ENCODE peak calls at places on chromosome 16, in four cellular contexts. One of them, this sample, is unnamed.

GRCh38 chr16:2985893-2986355 is 5.7 kb upstream of the PKMYT1 start:
- DNase-seq in cardiac fibroblast: no peak
- DNase-seq in psoas muscle: no peak
- DNase-seq in lower lobe of right lung: no peak
- DNase-seq in this sample: no peak

GRCh38 chr16:53087101-53087500 is 32.3 kb downstream of the CHD9 start:
- DNase-seq in cardiac fibroblast: peak; percentile 61
- DNase-seq in psoas muscle: no peak
- DNase-seq in lower lobe of right lung: no peak
- DNase-seq in this sample: no peak

GRCh38 chr16:82344157-82344556 is 174.1 kb upstream of the MPHOSPH6 start:
- DNase-seq in cardiac fibroblast: peak; percentile 2
- DNase-seq in psoas muscle: no peak
- DNase-seq in lower lobe of right lung: no peak
- DNase-seq in this sample: no peak

GRCh38 chr16:3038256-3038655 is 1.5 kb upstream of the BICDL2 start:
- DNase-seq in cardiac fibroblast: no peak
- DNase-seq in psoas muscle: no peak
- DNase-seq in lower lobe of right lung: no peak
- DNase-seq in this sample: no peak

GRCh38 chr16:892536-893255 is 78.1 kb downstream of the LMF1 start:
- DNase-seq in cardiac fibroblast: no peak
- DNase-seq in psoas muscle: peak; percentile 13
- DNase-seq in lower lobe of right lung: no peak
- DNase-seq in this sample: no peak

GRCh38 chr16:87956169-87956770 is 5.0 kb downstream of the BANP start:
- DNase-seq in cardiac fibroblast: peak; percentile 70
- DNase-seq in psoas muscle: no peak
- DNase-seq in lower lobe of right lung: peak; percentile 62
- DNase-seq in this sample: no peak

GRCh38 chr16:57513371-57514102 is 22.8 kb downstream of the CCDC102A start:
- DNase-seq in cardiac fibroblast: no peak
- DNase-seq in psoas muscle: no peak
- DNase-seq in lower lobe of right lung: peak; percentile 79
- DNase-seq in this sample: no peak

GRCh38 chr16:4615389-4616046 is 830 bp upstream of the UBALD1 start:
- DNase-seq in cardiac fibroblast: no peak
- DNase-seq in psoas muscle: no peak
- DNase-seq in lower lobe of right lung: peak; percentile 62
- DNase-seq in this sample: no peak

GRCh38 chr16:79776243-79776884 is 175.8 kb upstream of the MAF start:
- DNase-seq in cardiac fibroblast: peak; percentile 60
- DNase-seq in psoas muscle: peak; percentile 35
- DNase-seq in lower lobe of right lung: peak; percentile 46
- DNase-seq in this sample: no peak

GRCh38 chr16:4309833-4310266 is 6.0 kb upstream of the GLIS2 start:
- DNase-seq in cardiac fibroblast: no peak
- DNase-seq in psoas muscle: peak; percentile 37
- DNase-seq in lower lobe of right lung: peak; percentile 81
- DNase-seq in this sample: peak; percentile 95

GRCh38 chr16:57358527-57359095 is at the start of gene CCL22:
- DNase-seq in cardiac fibroblast: no peak
- DNase-seq in psoas muscle: no peak
- DNase-seq in lower lobe of right lung: no peak
- DNase-seq in this sample: peak; percentile 57

GRCh38 chr16:19118938-19119431 is 5.2 kb downstream of the ITPRIPL2 start:
- DNase-seq in cardiac fibroblast: peak; percentile 96
- DNase-seq in psoas muscle: no peak
- DNase-seq in lower lobe of right lung: no peak
- DNase-seq in this sample: no peak

GRCh38 chr16:15038689-15039088 is 17.2 kb downstream of the NTAN1 start:
- DNase-seq in cardiac fibroblast: no peak
- DNase-seq in psoas muscle: no peak
- DNase-seq in lower lobe of right lung: no peak
- DNase-seq in this sample: no peak

GRCh38 chr16:88063201-88063773 is 112.1 kb downstream of the BANP start:
- DNase-seq in cardiac fibroblast: peak; percentile 60
- DNase-seq in psoas muscle: peak; percentile 56
- DNase-seq in lower lobe of right lung: no peak
- DNase-seq in this sample: no peak

GRCh38 chr16:88317619-88317977 is 65.2 kb upstream of the ZNF469 start:
- DNase-seq in cardiac fibroblast: peak; percentile 59
- DNase-seq in psoas muscle: no peak
- DNase-seq in lower lobe of right lung: no peak
- DNase-seq in this sample: peak; percentile 67

GRCh38 chr16:84732674-84733352 is 33.0 kb downstream of the USP10 start:
- DNase-seq in cardiac fibroblast: no peak
- DNase-seq in psoas muscle: no peak
- DNase-seq in lower lobe of right lung: no peak
- DNase-seq in this sample: no peak

GRCh38 chr16:84737658-84738057 is 37.9 kb downstream of the USP10 start:
- DNase-seq in cardiac fibroblast: no peak
- DNase-seq in psoas muscle: no peak
- DNase-seq in lower lobe of right lung: peak; percentile 53
- DNase-seq in this sample: no peak

GRCh38 chr16:84738255-84739038 is 38.6 kb downstream of the USP10 start:
- DNase-seq in cardiac fibroblast: peak; percentile 86
- DNase-seq in psoas muscle: peak; percentile 66
- DNase-seq in lower lobe of right lung: peak; percentile 78
- DNase-seq in this sample: no peak

GRCh38 chr16:84737192-84737591 is 37.4 kb downstream of the USP10 start:
- DNase-seq in cardiac fibroblast: no peak
- DNase-seq in psoas muscle: no peak
- DNase-seq in lower lobe of right lung: no peak
- DNase-seq in this sample: no peak

DNA sequence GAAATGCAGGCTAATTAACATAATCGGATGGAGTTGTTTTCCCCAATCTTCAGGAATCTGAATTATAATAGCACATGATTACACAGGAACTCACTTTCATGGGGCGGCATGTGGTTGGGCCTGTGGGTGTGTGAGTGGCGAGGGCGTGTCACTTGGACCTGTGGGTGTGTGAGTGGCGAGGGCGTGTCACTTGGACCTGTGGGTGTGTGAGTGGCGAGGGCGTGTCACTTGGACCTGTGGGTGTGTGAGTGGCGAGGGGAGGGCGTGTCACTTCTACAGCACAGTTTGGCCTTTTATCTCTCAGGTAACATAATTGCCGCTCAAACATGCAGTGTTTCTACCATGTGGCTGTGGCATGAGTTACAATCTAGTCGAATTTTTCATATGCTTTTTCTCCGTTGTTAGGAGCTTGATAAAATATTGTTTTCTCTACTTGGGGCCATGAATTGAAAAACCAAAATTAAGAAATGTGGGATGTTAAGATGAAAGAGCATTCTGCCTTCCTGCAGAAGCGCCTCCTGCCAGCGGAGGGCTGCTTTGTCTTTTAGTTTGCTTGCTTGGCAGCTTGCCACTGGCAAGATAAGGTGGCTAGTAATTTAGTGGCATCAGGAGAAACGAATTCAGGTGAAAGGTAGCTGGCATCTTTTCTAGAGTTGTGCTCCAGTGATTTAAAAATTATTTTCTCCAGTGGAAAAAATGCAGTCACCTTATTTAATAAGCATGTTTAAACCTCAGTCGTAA is 36.2 kb downstream of the USP10 start:
- DNase-seq in cardiac fibroblast: no peak
- DNase-seq in psoas muscle: no peak
- DNase-seq in lower lobe of right lung: peak; percentile 55
- DNase-seq in this sample: no peak
- TF ChIP-seq CTCF in cardiac fibroblast: no peak
- TF ChIP-seq CTCF in psoas muscle: no peak
- TF ChIP-seq CTCF in lower lobe of right lung: no peak
- TF ChIP-seq CTCF in this sample: no peak

DNA sequence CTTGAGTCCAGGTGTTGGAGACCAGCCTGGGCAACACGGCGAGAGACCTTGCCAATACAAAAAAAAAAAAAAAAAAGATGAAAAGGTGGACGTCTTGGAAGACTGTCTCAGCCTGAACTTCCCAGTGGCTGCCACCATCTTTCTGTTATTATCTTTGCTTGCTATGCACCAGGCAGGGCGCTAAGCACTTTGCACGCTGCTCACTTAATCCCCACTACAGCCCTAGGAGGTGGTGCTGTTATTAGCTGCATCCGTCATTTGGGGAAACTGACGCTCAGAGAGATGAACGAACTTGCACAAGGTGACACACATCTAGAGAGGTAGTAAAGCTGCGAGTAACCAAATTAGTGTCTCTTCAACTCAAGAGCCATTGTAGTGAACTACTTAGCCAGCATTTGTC is 708 bp upstream of the CPPED1 start:
- DNase-seq in cardiac fibroblast: no peak
- DNase-seq in psoas muscle: no peak
- DNase-seq in lower lobe of right lung: no peak
- DNase-seq in this sample: no peak
- TF ChIP-seq CTCF in cardiac fibroblast: no peak
- TF ChIP-seq CTCF in psoas muscle: no peak
- TF ChIP-seq CTCF in lower lobe of right lung: no peak
- TF ChIP-seq CTCF in this sample: no peak

GRCh38 chr16:10930755-10931093 is 11.5 kb downstream of the DEXI start:
- DNase-seq in cardiac fibroblast: no peak
- DNase-seq in psoas muscle: no peak
- DNase-seq in lower lobe of right lung: no peak
- DNase-seq in this sample: no peak
- TF ChIP-seq CTCF in cardiac fibroblast: no peak
- TF ChIP-seq CTCF in psoas muscle: no peak
- TF ChIP-seq CTCF in lower lobe of right lung: no peak
- TF ChIP-seq CTCF in this sample: no peak

GRCh38 chr16:25256821-25257503 is 683 bp downstream of the ZKSCAN2 start:
- DNase-seq in cardiac fibroblast: peak; percentile 27
- DNase-seq in psoas muscle: no peak
- DNase-seq in lower lobe of right lung: peak; percentile 47
- DNase-seq in this sample: no peak
- TF ChIP-seq CTCF in cardiac fibroblast: peak; percentile 9
- TF ChIP-seq CTCF in psoas muscle: no peak
- TF ChIP-seq CTCF in lower lobe of right lung: no peak
- TF ChIP-seq CTCF in this sample: peak; percentile 25

DNA sequence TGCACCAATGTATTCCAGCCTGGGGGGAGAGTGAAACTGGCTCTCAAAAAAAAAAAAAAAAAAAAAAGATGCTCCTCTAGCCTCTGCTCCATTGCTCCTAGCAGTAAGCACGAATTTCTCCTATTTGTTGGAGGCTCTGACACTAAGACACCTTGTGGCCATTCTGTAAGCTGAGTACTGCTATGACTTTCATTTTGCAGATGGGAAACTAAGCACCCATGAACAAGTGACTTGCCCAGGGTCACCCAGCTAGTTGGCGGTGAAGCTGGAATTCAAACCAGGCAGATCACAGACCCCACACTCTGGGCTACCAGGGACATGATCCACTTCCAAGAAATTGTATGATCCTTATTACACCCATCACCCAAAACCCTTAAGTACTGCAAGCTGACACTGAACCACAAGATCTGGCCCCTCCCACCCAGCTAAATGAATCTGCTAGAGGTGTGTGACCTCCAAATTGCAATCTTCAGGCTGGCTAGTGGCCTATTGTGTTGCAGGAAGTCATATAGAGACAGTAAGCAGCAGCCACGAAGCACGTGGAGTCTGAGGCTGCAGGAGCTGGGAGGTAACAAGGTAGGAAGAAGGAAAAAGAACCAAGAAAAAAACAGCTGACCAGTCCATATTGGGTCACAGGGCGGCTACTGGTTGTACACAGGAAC is 209.4 kb downstream of the XYLT1 start:
- DNase-seq in cardiac fibroblast: no peak
- DNase-seq in psoas muscle: no peak
- DNase-seq in lower lobe of right lung: no peak
- DNase-seq in this sample: no peak
- TF ChIP-seq CTCF in cardiac fibroblast: no peak
- TF ChIP-seq CTCF in psoas muscle: no peak
- TF ChIP-seq CTCF in lower lobe of right lung: no peak
- TF ChIP-seq CTCF in this sample: no peak

GRCh38 chr16:67190041-67190440 is at the start of gene EXOC3L1:
- DNase-seq in cardiac fibroblast: no peak
- DNase-seq in psoas muscle: no peak
- DNase-seq in lower lobe of right lung: no peak
- DNase-seq in this sample: no peak

GRCh38 chr16:67190448-67191399 is 788 bp upstream of the EXOC3L1 start:
- DNase-seq in cardiac fibroblast: no peak
- DNase-seq in psoas muscle: no peak
- DNase-seq in lower lobe of right lung: no peak
- DNase-seq in this sample: no peak

GRCh38 chr16:67191410-67191994 is 453 bp upstream of the E2F4 start:
- DNase-seq in cardiac fibroblast: no peak
- DNase-seq in psoas muscle: no peak
- DNase-seq in lower lobe of right lung: no peak
- DNase-seq in this sample: no peak

GRCh38 chr16:67192781-67193260 is 866 bp downstream of the E2F4 start:
- DNase-seq in cardiac fibroblast: no peak
- DNase-seq in psoas muscle: no peak
- DNase-seq in lower lobe of right lung: no peak
- DNase-seq in this sample: no peak

DNA sequence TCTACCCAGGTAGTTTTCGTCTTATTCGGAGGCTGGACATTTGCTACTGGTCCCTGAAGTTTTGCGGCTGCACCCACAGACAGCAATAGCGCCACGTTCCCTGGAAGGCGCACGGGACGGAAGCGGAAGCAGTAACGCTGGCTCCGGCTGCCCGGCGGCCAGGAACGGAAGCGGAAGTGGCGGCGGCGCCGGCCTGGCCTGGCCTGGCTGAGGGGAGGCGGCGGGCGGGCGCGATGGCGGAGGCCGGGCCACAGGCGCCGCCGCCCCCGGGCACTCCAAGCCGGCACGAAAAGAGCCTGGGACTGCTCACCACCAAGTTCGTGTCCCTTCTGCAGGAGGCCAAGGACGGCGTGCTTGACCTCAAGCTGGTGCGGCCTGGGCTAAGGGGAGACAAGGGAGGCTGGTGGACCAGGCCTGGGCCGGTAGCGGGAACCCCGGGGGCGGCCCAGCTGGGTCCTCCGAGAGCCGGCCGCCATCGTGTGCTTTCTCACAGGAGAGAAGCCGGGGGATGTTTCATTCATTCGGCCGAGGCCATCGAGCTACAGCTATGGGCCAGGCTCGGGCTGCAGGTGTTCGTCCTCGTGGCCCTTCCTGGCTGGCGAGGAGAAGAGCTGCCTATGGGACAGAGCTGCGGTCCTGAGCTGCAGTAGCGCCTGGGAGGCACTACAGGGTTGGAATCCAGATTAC is at the start of gene E2F4:
- DNase-seq in cardiac fibroblast: peak; percentile 93
- DNase-seq in psoas muscle: peak; percentile 92
- DNase-seq in lower lobe of right lung: peak; percentile 96
- DNase-seq in this sample: no peak
- TF ChIP-seq CTCF in cardiac fibroblast: no peak
- TF ChIP-seq CTCF in psoas muscle: no peak
- TF ChIP-seq CTCF in lower lobe of right lung: peak; percentile 16
- TF ChIP-seq CTCF in this sample: no peak

DNA sequence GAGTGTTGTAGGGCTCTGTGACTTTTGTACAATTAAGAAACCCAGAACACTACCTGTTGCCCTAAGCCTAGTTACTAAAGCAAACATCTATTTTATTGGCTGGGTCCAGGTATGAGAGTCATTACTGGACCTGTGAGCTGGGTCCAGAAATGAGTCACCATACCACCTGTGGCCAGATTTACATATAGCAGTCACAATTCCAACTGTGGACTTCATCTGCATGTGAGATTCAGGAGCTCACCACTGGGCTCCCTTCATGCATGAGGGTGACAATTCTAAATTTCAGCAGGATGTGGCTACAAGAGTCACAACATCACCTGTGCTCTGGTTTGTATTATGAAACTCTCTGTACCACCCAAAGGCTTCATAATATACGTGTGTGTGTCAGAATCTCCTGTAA is 2038.0 kb downstream of the TP53TG3F start:
- DNase-seq in cardiac fibroblast: no peak
- DNase-seq in psoas muscle: no peak
- DNase-seq in lower lobe of right lung: no peak
- DNase-seq in this sample: no peak
- TF ChIP-seq CTCF in cardiac fibroblast: no peak
- TF ChIP-seq CTCF in psoas muscle: no peak
- TF ChIP-seq CTCF in lower lobe of right lung: no peak
- TF ChIP-seq CTCF in this sample: no peak